ENCODE peak calls at places on chromosome 5, in six cellular contexts. K is A549, Z is OCI-LY7, Y is cardiac fibroblast, E is AG04450, O is adrenal gland. P is an unnamed sample.

GRCh38 chr5:96331210-96331609 is 101.8 kb downstream of the PCSK1 start:
- DNase-seq in K (no peak), Z (no peak), Y (peak), E (no peak), O (no peak), P (peak)

GRCh38 chr5:59275537-59276276 is 617.8 kb downstream of the PDE4D start:
- DNase-seq in K (peak), Z (no peak), Y (peak), E (no peak), O (peak), P (peak)

GRCh38 chr5:38404667-38405276 is 146.4 kb downstream of the EGFLAM start:
- DNase-seq in K (peak), Z (peak), Y (no peak), E (no peak), O (no peak), P (no peak)

GRCh38 chr5:172550096-172550765 is 90.8 kb upstream of the NEURL1B start:
- DNase-seq in K (no peak), Z (no peak), Y (peak), E (no peak), O (no peak), P (no peak)

GRCh38 chr5:156096259-156096658 is 230.7 kb upstream of the SGCD start:
- DNase-seq in K (peak), Z (no peak), Y (no peak), E (no peak), O (no peak), P (no peak)

GRCh38 chr5:65327582-65327981 is 154.1 kb downstream of the ADAMTS6 start:
- DNase-seq in K (peak), Z (no peak), Y (peak), E (peak), O (no peak), P (peak)

GRCh38 chr5:72920690-72921089 is 35.2 kb upstream of the FCHO2 start:
- DNase-seq in K (peak), Z (peak), Y (peak), E (no peak), O (no peak), P (peak)

GRCh38 chr5:21680661-21681060 is 1172.5 kb downstream of the CDH12 start:
- DNase-seq in K (no peak), Z (no peak), Y (peak), E (no peak), O (no peak), P (no peak)

GRCh38 chr5:147037517-147038205 is 159.1 kb upstream of the PPP2R2B start:
- DNase-seq in K (no peak), Z (no peak), Y (peak), E (no peak), O (no peak), P (peak)

GRCh38 chr5:113264061-113264460 is 170.7 kb downstream of the TSSK1B start:
- DNase-seq in K (no peak), Z (no peak), Y (peak), E (peak), O (no peak), P (peak)

GRCh38 chr5:140556438-140556837 is 835 bp downstream of the SRA1 start:
- DNase-seq in K (no peak), Z (peak), Y (peak), E (no peak), O (no peak), P (peak)

GRCh38 chr5:149448831-149449714 is 70.0 kb upstream of the IL17B start:
- DNase-seq in K (peak), Z (peak), Y (peak), E (no peak), O (no peak), P (no peak)

GRCh38 chr5:77957-78804 is 13.8 kb upstream of the PLEKHG4B start:
- DNase-seq in K (peak), Z (peak), Y (peak), E (no peak), O (no peak), P (peak)

GRCh38 chr5:1336749-1337489 is 8.0 kb downstream of the CLPTM1L start:
- DNase-seq in K (no peak), Z (no peak), Y (no peak), E (no peak), O (no peak), P (no peak)

GRCh38 chr5:79535477-79536192 is 21.7 kb upstream of the HOMER1 start:
- DNase-seq in K (no peak), Z (no peak), Y (peak), E (no peak), O (no peak), P (no peak)

GRCh38 chr5:159850192-159850573 is 66.1 kb upstream of the ADRA1B start:
- DNase-seq in K (no peak), Z (no peak), Y (peak), E (peak), O (no peak), P (peak)

GRCh38 chr5:107402881-107403280 is 267.9 kb downstream of the EFNA5 start:
- DNase-seq in K (no peak), Z (no peak), Y (no peak), E (no peak), O (no peak), P (no peak)

DNA sequence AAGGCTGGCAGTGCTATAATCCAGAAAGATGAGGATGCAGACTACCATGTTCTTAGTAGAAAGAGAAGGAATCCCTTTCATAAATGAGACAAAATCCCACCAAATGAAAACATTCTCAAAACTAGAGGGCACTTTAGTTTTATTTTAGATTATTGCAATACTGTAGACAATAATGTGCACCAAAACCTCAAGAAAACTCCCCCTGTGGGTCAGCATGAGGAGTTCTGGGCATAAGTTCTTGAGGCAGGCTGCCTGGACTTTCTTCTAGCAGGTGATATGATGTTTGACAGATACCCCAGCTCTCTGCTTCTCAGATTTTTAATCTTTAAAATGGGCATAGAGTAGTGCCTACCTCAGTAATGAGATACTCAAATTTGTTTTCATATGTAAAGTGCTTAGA is 196.3 kb upstream of the CTNND2 start:
- DNase-seq in K (no peak), Z (no peak), Y (no peak), E (no peak), O (no peak), P (no peak)
- TF ChIP-seq CTCF in K (no peak), Z (no peak), Y (no peak), E (no peak), O (no peak), P (no peak)

DNA sequence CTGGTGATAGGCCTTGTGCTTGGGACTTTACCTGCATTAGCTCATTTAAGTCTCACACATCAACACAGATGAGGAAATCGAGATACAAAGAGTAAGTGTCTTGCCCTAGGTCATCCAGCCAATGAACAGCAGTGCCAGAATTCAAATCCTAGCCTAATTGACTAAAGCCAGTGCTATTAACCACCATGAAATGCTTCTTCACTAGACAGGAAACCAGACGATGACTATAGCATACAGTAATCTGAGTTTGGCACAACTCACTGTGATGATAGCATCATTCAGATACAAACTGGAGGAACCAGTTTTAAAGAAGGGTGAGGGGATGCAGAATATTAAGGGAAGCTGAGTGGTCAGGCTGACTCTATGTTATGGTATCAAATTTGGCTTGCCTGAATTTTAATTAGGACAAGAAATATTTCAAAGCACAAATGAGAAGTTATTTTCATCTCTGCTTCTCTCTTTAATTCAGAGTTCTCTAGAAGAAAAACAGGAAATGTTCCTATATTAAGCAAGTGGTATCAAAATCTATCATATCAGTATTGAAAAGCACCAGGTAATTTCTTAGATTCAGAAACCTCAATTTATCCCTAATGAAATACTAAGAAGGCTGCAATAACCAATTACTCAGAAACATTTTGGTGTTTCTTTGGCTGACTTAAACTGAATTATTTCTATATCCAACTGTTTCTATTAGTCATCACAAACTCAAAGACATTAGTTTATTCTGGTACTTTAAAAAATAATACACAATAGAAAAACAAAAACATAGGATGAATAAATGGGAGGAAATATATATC is 147.0 kb upstream of the RASA1 start:
- DNase-seq in K (peak), Z (no peak), Y (peak), E (peak), O (no peak), P (peak)
- H3K4me3 ChIP-seq in K (no peak), Z (no peak), Y (no peak), E (no peak), O (no peak), P (no peak)

GRCh38 chr5:40755093-40755406 is 711 bp downstream of the TTC33 start:
- DNase-seq in K (peak), Z (peak), Y (peak), E (peak), O (peak), P (peak)
- TF ChIP-seq CTCF in K (peak), Z (peak), Y (peak), E (peak), O (peak), P (peak)

GRCh38 chr5:6660704-6661103 is 27.5 kb downstream of the SRD5A1 start:
- DNase-seq in K (no peak), Z (peak), Y (no peak), E (no peak), O (no peak), P (no peak)
- H3K4me3 ChIP-seq in K (no peak), Z (peak), Y (no peak), E (no peak), O (no peak), P (no peak)

DNA sequence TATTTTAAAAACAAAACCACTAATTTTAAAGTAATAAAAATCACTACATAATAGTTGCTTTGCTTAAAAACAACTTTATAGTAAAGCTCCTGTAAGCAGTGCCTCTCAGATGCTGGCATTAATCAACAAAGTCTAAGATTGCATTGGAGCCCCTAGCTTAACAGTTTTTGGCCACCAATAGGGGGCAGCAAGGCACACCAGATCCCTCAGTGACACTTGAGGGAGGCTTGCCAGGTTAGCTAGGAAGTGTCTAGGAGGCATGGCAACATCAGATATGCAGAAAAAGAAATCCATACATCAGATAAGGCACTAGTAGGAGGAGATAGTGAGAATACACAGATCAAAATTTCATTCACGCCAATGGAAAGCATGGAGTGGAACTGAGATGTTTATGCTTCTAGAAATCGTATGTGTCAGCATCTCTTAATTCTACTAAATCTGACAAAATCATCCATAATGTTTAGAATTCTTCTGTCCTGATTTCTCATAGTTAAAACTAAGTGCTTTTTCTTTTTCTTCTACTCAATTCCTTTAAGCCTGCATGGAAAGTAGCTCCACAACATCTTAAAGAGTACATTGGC is 73.6 kb upstream of the PAM start:
- DNase-seq in K (peak), Z (peak), Y (peak), E (peak), O (peak), P (peak)
- TF ChIP-seq CTCF in K (peak), Z (peak), Y (peak), E (peak), O (peak), P (peak)

GRCh38 chr5:32851774-32852173 is 140.7 kb downstream of the NPR3 start:
- DNase-seq in K (no peak), Z (no peak), Y (no peak), E (no peak), O (no peak), P (no peak)

GRCh38 chr5:32850792-32851191 is 139.7 kb downstream of the NPR3 start:
- DNase-seq in K (no peak), Z (no peak), Y (no peak), E (no peak), O (no peak), P (no peak)

GRCh38 chr5:32854473-32854872 is 143.4 kb downstream of the NPR3 start:
- DNase-seq in K (no peak), Z (no peak), Y (no peak), E (no peak), O (no peak), P (no peak)

GRCh38 chr5:32848681-32849080 is 137.6 kb downstream of the NPR3 start:
- DNase-seq in K (no peak), Z (no peak), Y (peak), E (peak), O (no peak), P (no peak)

DNA sequence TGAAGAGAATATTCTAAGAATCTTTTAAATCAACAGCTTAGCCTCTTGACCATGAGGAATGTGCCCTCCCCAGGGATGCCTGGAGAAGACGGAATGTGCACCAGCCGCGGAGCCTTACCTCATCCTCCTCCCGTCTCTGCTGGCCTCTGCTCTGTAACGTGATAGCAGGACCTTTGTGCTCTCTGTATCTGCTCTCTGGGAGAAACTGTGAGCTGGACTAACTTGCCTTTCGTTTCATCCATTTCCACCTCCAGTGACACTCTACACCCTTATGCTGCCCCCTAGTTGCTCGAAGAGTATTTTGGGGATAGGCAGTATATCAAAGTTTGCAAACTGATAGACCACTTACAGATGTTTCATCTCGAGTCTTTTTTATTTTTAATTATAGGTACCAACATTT is 141.4 kb downstream of the NPR3 start:
- DNase-seq in K (peak), Z (no peak), Y (peak), E (peak), O (peak), P (peak)
- H3K4me3 ChIP-seq in K (no peak), Z (no peak), Y (no peak), E (no peak), O (no peak), P (no peak)

GRCh38 chr5:177350776-177351391 is 584 bp downstream of the LMAN2 start:
- DNase-seq in K (no peak), Z (no peak), Y (no peak), E (no peak), O (no peak), P (no peak)

GRCh38 chr5:177353093-177353492 is 1.6 kb upstream of the LMAN2 start:
- DNase-seq in K (no peak), Z (no peak), Y (no peak), E (no peak), O (no peak), P (no peak)

GRCh38 chr5:177349762-177350161 is 1.7 kb downstream of the LMAN2 start:
- DNase-seq in K (no peak), Z (no peak), Y (no peak), E (no peak), O (no peak), P (no peak)

GRCh38 chr5:177349362-177349647 is 2.2 kb downstream of the LMAN2 start:
- DNase-seq in K (no peak), Z (no peak), Y (no peak), E (no peak), O (no peak), P (no peak)

DNA sequence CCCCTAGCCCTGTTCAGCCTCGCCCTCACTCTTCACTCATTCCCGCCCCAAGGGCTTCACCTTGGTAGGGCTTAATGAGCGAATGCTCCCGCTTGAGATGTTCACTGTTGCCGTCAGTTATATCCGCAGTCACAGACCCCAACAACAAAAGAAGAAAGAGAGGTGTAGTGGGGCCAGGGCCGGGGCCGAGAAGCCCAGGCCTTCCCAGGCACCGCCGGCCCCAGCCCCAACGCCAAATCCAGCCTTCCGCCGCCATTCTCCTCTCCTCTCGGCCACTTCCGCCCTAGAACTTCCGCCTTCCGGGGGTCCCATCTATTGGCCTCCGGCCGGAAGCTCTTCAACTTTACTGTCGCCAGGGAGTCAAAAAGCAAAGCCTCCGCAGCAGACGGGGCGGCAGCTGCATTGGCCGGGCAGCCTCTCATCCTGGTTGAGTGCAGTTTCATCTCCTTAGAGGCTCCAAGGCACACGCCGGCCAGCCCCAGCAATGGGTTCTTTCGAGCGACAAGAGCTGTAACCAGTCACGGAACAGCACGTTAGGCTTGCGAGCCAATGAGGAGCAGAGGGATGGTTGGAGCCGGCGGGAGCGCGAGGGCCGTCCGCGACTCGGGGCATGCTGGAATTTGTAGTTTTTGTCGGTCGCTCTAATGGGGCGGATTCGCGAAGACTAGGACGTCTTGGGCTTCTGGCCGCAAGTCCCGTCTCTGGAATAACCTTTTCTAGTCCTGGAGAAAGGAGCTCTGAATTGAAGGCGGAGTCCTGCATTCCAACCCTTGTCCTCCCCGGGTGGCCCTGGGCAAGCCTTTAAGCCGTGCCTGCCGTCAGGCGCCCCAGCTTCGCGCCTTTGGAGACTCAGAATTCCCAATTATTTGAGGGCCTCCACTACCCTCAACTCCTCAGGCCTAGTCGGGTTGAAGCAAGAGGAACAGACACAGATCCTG is at the start of gene LMAN2:
- DNase-seq in K (peak), Z (peak), Y (peak), E (peak), O (peak), P (peak)
- TF ChIP-seq CTCF in K (no peak), Z (no peak), Y (no peak), E (no peak), O (no peak), P (no peak)